ENCODE peak calls at places on chromosomes 6 and 20, in four cellular contexts. I is colonic mucosa, O is endothelial cell of umbilical vein, K is astrocyte. Y is an unnamed sample.

GRCh38 chr6:45486739-45487138 is 109.0 kb upstream of the SUPT3H start:
- DNase-seq in I (no peak), O (no peak), K (no peak), Y (no peak)

GRCh38 chr6:5764401-5764955 is 242.2 kb downstream of the NRN1 start:
- DNase-seq in I (no peak), O (no peak), K (peak; percentile 60), Y (peak; percentile 4)

GRCh38 chr6:109998159-109998785 is 20.2 kb downstream of the GPR6 start:
- DNase-seq in I (no peak), O (no peak), K (no peak), Y (peak; percentile 18)

GRCh38 chr6:107977283-107977682 is 19.3 kb upstream of the SEC63 start:
- DNase-seq in I (no peak), O (peak; percentile 61), K (peak; percentile 17), Y (peak; percentile 66)

GRCh38 chr6:63839485-63839884 is 203.9 kb downstream of the PHF3 start:
- DNase-seq in I (no peak), O (no peak), K (peak; percentile 27), Y (peak; percentile 30)

GRCh38 chr6:119351005-119351394 is 1.4 kb upstream of the MAN1A1 start:
- DNase-seq in I (no peak), O (peak; percentile 48), K (peak; percentile 23), Y (peak; percentile 76)

GRCh38 chr20:10655723-10656122 is 18.1 kb downstream of the JAG1 start:
- DNase-seq in I (no peak), O (no peak), K (no peak), Y (no peak)

GRCh38 chr6:28896505-28897392 is 27.0 kb downstream of the TRIM27 start:
- DNase-seq in I (peak; percentile 59), O (peak; percentile 75), K (peak; percentile 49), Y (peak; percentile 71)

GRCh38 chr6:148565931-148566663 is 180.7 kb upstream of the UST start:
- DNase-seq in I (no peak), O (peak; percentile 93), K (peak; percentile 99), Y (peak; percentile 90)

GRCh38 chr6:16002332-16003196 is 126.3 kb upstream of the MYLIP start:
- DNase-seq in I (no peak), O (no peak), K (no peak), Y (no peak)

GRCh38 chr6:72464246-72464645 is 157.6 kb upstream of the KCNQ5 start:
- DNase-seq in I (no peak), O (no peak), K (no peak), Y (peak; percentile 2)

GRCh38 chr20:1656844-1657243 is 735 bp downstream of the SIRPG start:
- DNase-seq in I (no peak), O (no peak), K (no peak), Y (no peak)

GRCh38 chr6:169668203-169668847 is 33.5 kb downstream of the WDR27 start:
- DNase-seq in I (no peak), O (no peak), K (no peak), Y (no peak)

GRCh38 chr6:60668428-60668827 is 1617.6 kb downstream of the KHDRBS2 start:
- DNase-seq in I (no peak), O (no peak), K (no peak), Y (no peak)

GRCh38 chr6:120826253-120826652 is 508.0 kb downstream of the TBC1D32 start:
- DNase-seq in I (peak; percentile 27), O (no peak), K (no peak), Y (peak; percentile 17)

GRCh38 chr6:112881027-112881426 is 533.9 kb downstream of the RFPL4B start:
- DNase-seq in I (no peak), O (no peak), K (peak; percentile 85), Y (peak; percentile 67)

GRCh38 chr6:150444308-150444707 is 75.5 kb downstream of the IYD start:
- DNase-seq in I (no peak), O (no peak), K (no peak), Y (no peak)

GRCh38 chr6:87653074-87653962 is 48.7 kb downstream of the AKIRIN2 start:
- DNase-seq in I (no peak), O (no peak), K (no peak), Y (no peak)

GRCh38 chr6:128124713-128125112 is 223.9 kb upstream of the THEMIS start:
- DNase-seq in I (no peak), O (no peak), K (peak; percentile 28), Y (peak; percentile 71)

GRCh38 chr20:62291251-62292066 is 11.3 kb upstream of the ADRM1 start:
- DNase-seq in I (no peak), O (no peak), K (no peak), Y (no peak)

GRCh38 chr6:84019171-84019570 is 14.4 kb upstream of the MRAP2 start:
- DNase-seq in I (no peak), O (no peak), K (no peak), Y (no peak)

GRCh38 chr6:135642912-135643311 is 145.4 kb upstream of the AHI1 start:
- DNase-seq in I (no peak), O (no peak), K (no peak), Y (no peak)

GRCh38 chr20:41249781-41250281 is 67.7 kb downstream of the ZHX3 start:
- DNase-seq in I (no peak), O (peak; percentile 75), K (peak; percentile 25), Y (peak; percentile 82)

GRCh38 chr6:48111143-48111506 is at the start of gene PTCHD4:
- DNase-seq in I (no peak), O (peak; percentile 88), K (peak; percentile 84), Y (peak; percentile 65)

GRCh38 chr6:14910692-14911547 is 334.9 kb upstream of the JARID2 start:
- DNase-seq in I (no peak), O (no peak), K (no peak), Y (peak; percentile 37)

GRCh38 chr6:30112402-30113376 is at the start of gene TRIM31:
- DNase-seq in I (peak; percentile 66), O (no peak), K (no peak), Y (no peak)

GRCh38 chr6:98137391-98137790 is 697.0 kb upstream of the POU3F2 start:
- DNase-seq in I (no peak), O (no peak), K (no peak), Y (no peak)

GRCh38 chr6:98146656-98147055 is 687.7 kb upstream of the POU3F2 start:
- DNase-seq in I (no peak), O (no peak), K (peak; percentile 4), Y (no peak)

GRCh38 chr6:98142839-98143238 is 691.5 kb upstream of the POU3F2 start:
- DNase-seq in I (no peak), O (no peak), K (no peak), Y (no peak)
- H3K4me3 ChIP-seq in I (no peak overlapping the region), O (no peak overlapping the region), K (no peak overlapping the region), Y (no peak overlapping the region)

GRCh38 chr6:139705284-139705683 is 330.8 kb upstream of the CITED2 start:
- DNase-seq in I (no peak), O (no peak), K (no peak), Y (no peak)

GRCh38 chr6:139698526-139699182 is 324.2 kb upstream of the CITED2 start:
- DNase-seq in I (peak; percentile 54), O (no peak), K (no peak), Y (peak; percentile 22)

GRCh38 chr6:139699335-139699734 is 324.9 kb upstream of the CITED2 start:
- DNase-seq in I (no peak), O (no peak), K (peak; percentile 25), Y (peak; percentile 71)

GRCh38 chr6:139701695-139702094 is 327.2 kb upstream of the CITED2 start:
- DNase-seq in I (no peak), O (no peak), K (no peak), Y (no peak)

DNA sequence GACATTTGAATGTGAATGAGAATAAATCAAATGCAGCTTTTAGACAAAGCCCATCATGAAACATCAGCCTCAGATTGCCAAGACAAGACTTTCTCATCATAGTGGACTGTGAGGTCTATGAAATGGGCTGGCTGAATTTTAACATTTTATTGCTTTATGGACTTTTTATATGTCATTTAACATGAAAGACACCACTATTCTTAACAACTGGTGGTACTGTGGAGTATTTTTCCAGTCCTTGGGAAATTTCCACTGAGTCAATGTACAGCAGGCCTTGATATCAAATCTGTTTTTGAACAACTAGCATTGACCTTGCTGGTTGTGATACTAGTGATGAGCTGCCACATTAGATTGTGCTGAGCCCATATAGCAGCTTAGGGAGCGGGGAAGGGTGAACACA is 326.6 kb upstream of the CITED2 start:
- DNase-seq in I (no peak), O (no peak), K (no peak), Y (no peak)
- TF ChIP-seq CTCF in I (no peak), O (no peak), K (no peak), Y (no peak)

GRCh38 chr20:56324806-56325205 is 34.0 kb upstream of the FAM210B start:
- DNase-seq in I (no peak), O (no peak), K (no peak), Y (no peak)

GRCh38 chr20:56328861-56329260 is 29.9 kb upstream of the FAM210B start:
- DNase-seq in I (no peak), O (no peak), K (no peak), Y (peak; percentile 20)

GRCh38 chr20:56322661-56323060 is 36.1 kb upstream of the FAM210B start:
- DNase-seq in I (no peak), O (no peak), K (no peak), Y (no peak)

GRCh38 chr20:56323656-56324055 is 35.1 kb upstream of the FAM210B start:
- DNase-seq in I (no peak), O (no peak), K (no peak), Y (no peak)
- H3K4me3 ChIP-seq in I (no peak overlapping the region), O (no peak overlapping the region), K (no peak overlapping the region), Y (no peak overlapping the region)

GRCh38 chr6:138948028-138948427 is 40.0 kb downstream of the REPS1 start:
- DNase-seq in I (no peak), O (no peak), K (no peak), Y (no peak)

GRCh38 chr6:138948780-138949179 is 39.3 kb downstream of the REPS1 start:
- DNase-seq in I (no peak), O (no peak), K (no peak), Y (no peak)

GRCh38 chr6:138943089-138943625 is 44.9 kb downstream of the REPS1 start:
- DNase-seq in I (no peak), O (no peak), K (no peak), Y (no peak)

GRCh38 chr6:138944412-138944811 is 43.6 kb downstream of the REPS1 start:
- DNase-seq in I (no peak), O (peak; percentile 31), K (peak; percentile 77), Y (peak; percentile 86)

DNA sequence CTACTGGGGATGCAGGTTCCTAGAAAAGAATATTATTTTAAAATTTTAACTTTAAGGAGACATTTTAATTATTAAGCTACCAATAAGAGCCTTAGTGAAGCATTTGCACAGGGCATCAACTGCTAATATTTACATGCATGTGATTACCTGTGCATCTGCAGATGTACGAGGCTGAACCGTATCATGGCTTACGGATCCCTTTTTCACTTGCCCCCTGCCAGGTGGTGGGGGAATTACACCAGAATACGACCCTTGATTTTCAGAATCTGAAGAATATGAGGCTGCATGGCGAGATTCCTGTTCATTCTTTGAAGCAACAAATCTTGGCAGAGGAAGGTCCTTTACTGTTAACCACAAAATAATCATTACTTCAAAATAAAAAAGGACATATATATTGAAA is 42.7 kb downstream of the REPS1 start:
- DNase-seq in I (no peak), O (no peak), K (no peak), Y (no peak)
- TF ChIP-seq CTCF in I (no peak), O (no peak), K (no peak), Y (peak; percentile 37)

DNA sequence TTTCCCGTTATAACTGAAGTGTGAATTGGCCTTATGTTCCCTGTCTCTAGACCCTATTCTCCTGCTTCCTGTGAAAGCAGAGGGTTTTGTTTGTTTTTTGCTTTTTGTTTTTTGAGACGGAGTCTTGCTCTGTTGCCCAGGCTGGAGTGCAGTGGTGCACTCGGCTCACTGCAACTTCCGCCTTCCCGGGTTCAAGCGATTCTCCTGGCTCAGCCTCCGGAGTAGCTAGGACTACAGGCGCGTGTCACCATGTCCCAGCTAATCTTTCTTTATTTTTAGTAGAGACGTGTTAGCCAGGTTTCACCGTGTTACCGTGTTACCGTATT is 674 bp upstream of the GNMT start:
- DNase-seq in I (no peak), O (no peak), K (no peak), Y (no peak)
- H3K4me3 ChIP-seq in I (peak overlapping the region; percentile 43), O (peak overlapping the region; percentile 38), K (peak overlapping the region; percentile 50), Y (peak overlapping the region; percentile 53)